ENCODE peak calls at places on chromosomes 13 and 19, in seven cellular contexts. P is IMR-90, U is trophoblast cell, W is neuronal stem cell, I is H1, T is H9, Z is mesenchymal stem cell. Q is an unnamed sample.

GRCh38 chr13:106496072-106496997 is 39.1 kb downstream of the EFNB2 start:
- DNase-seq in T (no peak), P (no peak), Z (no peak), U (no peak), W (no peak), I (no peak), Q (no peak)

GRCh38 chr19:44753932-44754742 is 5.6 kb downstream of the BCL3 start:
- DNase-seq in W (no peak), Z (peak; percentile 89), P (peak; percentile 77), T (peak; percentile 83), U (peak; percentile 69), I (peak; percentile 76), Q (peak; percentile 69)

GRCh38 chr13:54415753-54416366 is 1387.2 kb downstream of the OLFM4 start:
- DNase-seq in P (no peak), I (no peak), U (no peak), T (peak; percentile 53), W (no peak), Z (no peak), Q (peak; percentile 47)

GRCh38 chr13:25109341-25109740 is 13.4 kb downstream of the PABPC3 start:
- DNase-seq in Z (no peak), I (no peak), P (no peak), T (no peak), W (no peak), U (peak; percentile 54), Q (no peak)

GRCh38 chr13:20721454-20722357 is 18.2 kb downstream of the IL17D start:
- DNase-seq in U (peak; percentile 98), W (no peak), P (peak; percentile 79), I (peak; percentile 76), T (peak; percentile 68), Z (peak; percentile 46), Q (peak; percentile 66)

GRCh38 chr19:13154241-13154778 is 4.1 kb downstream of the IER2 start:
- DNase-seq in Z (peak; percentile 82), T (peak; percentile 41), W (peak; percentile 46), P (peak; percentile 95), U (peak; percentile 79), I (peak; percentile 53), Q (peak; percentile 72)

GRCh38 chr13:50129923-50130685 is 114.9 kb downstream of the KCNRG start:
- DNase-seq in W (peak; percentile 57), I (peak; percentile 77), T (peak; percentile 64), U (peak; percentile 38), P (no peak), Z (peak; percentile 64), Q (peak; percentile 57)

GRCh38 chr13:51825165-51825592 is 19.8 kb downstream of the TMEM272 start:
- DNase-seq in U (no peak), I (no peak), P (no peak), W (no peak), T (no peak), Z (no peak), Q (no peak)

GRCh38 chr19:584240-585001 is 5.3 kb upstream of the HCN2 start:
- DNase-seq in U (peak; percentile 55), Z (peak; percentile 53), P (peak; percentile 27), W (peak; percentile 56), I (peak; percentile 94), T (peak; percentile 83), Q (peak; percentile 68)

GRCh38 chr19:17125052-17125727 is 49.6 kb downstream of the MYO9B start:
- DNase-seq in W (no peak), U (no peak), Z (no peak), I (no peak), P (peak; percentile 34), T (no peak), Q (no peak)

GRCh38 chr19:53102701-53103140 is 501 bp downstream of the ZNF160 start:
- DNase-seq in I (no peak), Z (peak; percentile 55), P (peak; percentile 31), T (no peak), W (no peak), U (peak; percentile 76), Q (peak; percentile 36)

GRCh38 chr13:50015263-50015662 is at the start of gene KCNRG:
- DNase-seq in W (no peak), T (no peak), P (peak; percentile 39), Z (peak; percentile 36), I (no peak), U (no peak), Q (no peak)

GRCh38 chr13:101455863-101456262 is 3.4 kb downstream of the ITGBL1 start:
- DNase-seq in U (peak; percentile 85), I (no peak), T (no peak), P (peak; percentile 97), Z (peak; percentile 88), W (no peak), Q (peak; percentile 59)

GRCh38 chr13:33119886-33120543 is 103.8 kb downstream of the KL start:
- DNase-seq in W (no peak), Z (no peak), P (peak; percentile 39), I (no peak), T (no peak), U (peak; percentile 98), Q (no peak)

GRCh38 chr19:18085702-18086457 is 854 bp downstream of the IL12RB1 start:
- DNase-seq in W (no peak), I (no peak), P (no peak), T (no peak), U (no peak), Z (no peak), Q (no peak)

GRCh38 chr13:78102121-78102677 is 183.6 kb upstream of the EDNRB start:
- DNase-seq in Z (peak; percentile 55), W (no peak), T (no peak), I (no peak), U (peak; percentile 1), P (peak; percentile 52), Q (no peak)

GRCh38 chr19:6819323-6819722 is 46.8 kb downstream of the VAV1 start:
- DNase-seq in U (no peak), Z (no peak), P (no peak), W (no peak), I (no peak), T (no peak), Q (no peak)
- H3K18ac ChIP-seq in U (no peak overlapping the region), Z (no peak overlapping the region), P (no peak overlapping the region), W (no peak overlapping the region), I (no peak overlapping the region), T (no peak overlapping the region), Q (no peak overlapping the region)

DNA sequence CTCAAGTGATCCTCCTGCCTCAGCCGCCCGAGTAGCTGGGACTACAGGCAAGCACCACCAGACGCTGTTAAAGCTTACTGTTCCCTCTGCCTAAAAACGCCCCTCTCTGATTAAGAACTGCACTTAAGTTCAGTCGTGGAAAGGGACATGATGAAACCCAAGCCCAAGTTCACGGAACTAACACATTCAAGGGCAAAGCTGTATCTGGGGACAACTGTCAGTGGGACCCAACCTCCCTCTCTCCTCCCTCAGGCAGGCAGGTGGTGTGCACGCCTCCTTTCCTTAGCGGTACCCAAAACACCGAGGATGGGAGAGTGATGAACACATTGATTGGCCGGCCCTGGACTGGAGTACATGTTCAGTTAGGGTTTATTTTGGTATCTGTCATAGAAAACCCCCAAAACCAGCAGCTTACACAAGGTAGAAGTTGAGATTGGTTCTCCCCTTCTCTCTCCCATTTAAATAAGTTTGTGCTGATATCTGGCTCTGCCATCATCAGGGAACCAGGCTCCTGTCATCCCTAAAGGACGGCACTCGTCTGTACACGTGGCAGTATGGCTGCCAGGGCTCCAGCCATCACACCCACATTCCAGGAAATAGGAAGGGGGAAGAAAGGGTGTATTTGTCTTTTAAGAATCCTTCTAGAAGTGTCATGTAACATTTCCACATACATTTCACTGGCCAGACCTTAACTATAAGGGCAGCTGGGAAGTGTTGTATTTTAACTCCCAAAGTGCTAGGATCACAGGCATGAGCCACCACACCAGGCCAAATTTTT is 10.2 kb downstream of the SPC24 start:
- DNase-seq in I (no peak), P (no peak), T (no peak), Z (no peak), U (peak; percentile 5), W (no peak), Q (no peak)
- H3K4ac ChIP-seq in I (no peak overlapping the region), P (peak overlapping the region; percentile 100), T (no peak overlapping the region), Z (peak overlapping the region; percentile 41), U (no peak overlapping the region), W (no peak overlapping the region), Q (no peak overlapping the region)

DNA sequence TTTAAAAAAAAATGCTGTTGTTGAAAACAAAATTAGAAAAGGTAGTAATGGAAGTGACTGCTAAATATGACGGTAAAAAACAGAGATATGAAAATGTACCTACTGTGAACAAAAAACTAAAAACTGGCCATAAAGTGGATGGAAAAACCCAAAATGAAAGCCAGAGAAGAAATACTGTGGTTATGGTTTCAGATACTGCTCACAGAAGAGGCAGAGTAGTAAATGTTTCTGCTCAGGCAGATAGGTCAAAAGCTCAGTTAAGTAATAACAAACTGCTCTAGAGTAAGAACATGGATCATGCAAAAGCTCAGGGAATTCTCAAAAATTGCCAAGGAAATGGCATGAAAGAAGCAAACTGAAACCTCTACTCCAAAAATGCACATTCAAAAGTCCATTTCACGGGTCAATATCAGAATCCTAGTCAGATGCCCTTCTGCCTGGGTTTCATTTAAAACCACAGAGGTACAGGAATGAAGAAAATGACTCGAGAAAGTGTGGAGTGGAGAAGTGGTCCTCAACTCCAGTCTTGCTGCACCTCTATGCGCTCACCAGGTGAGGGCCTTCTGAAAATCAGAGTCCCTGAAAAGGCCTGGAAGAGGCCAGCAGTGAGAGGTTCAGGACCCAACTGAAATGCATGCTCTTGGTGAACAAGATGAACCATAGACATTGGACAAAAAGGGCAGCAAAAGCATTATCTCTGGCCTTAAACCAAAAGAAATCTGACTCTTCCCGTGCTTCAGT is 315.0 kb upstream of the SPRY2 start:
- DNase-seq in I (no peak), T (no peak), Z (no peak), U (no peak), W (no peak), P (no peak), Q (peak; percentile 39)
- H3K18ac ChIP-seq in I (no peak overlapping the region), T (no peak overlapping the region), Z (no peak overlapping the region), U (no peak overlapping the region), W (no peak overlapping the region), P (no peak overlapping the region), Q (no peak overlapping the region)

GRCh38 chr19:5678071-5678682 is 2.1 kb downstream of the MICOS13 start:
- DNase-seq in T (no peak), W (no peak), P (no peak), U (no peak), Z (no peak), I (no peak), Q (no peak)

GRCh38 chr19:5677597-5677996 is 2.7 kb downstream of the MICOS13 start:
- DNase-seq in I (no peak), P (no peak), U (no peak), T (no peak), Z (no peak), W (no peak), Q (no peak)

GRCh38 chr19:5676105-5676671 is 4.1 kb downstream of the MICOS13 start:
- DNase-seq in U (no peak), T (no peak), P (no peak), I (no peak), Z (no peak), W (no peak), Q (no peak)

GRCh38 chr19:5676711-5677110 is 3.6 kb downstream of the MICOS13 start:
- DNase-seq in Z (no peak), P (no peak), W (no peak), T (no peak), I (no peak), U (no peak), Q (no peak)

GRCh38 chr19:5677156-5677555 is 3.2 kb downstream of the MICOS13 start:
- DNase-seq in U (no peak), W (no peak), Z (no peak), I (no peak), P (no peak), T (no peak), Q (no peak)
- H3K4ac ChIP-seq in U (no peak overlapping the region), W (no peak overlapping the region), Z (no peak overlapping the region), I (no peak overlapping the region), P (no peak overlapping the region), T (no peak overlapping the region), Q (no peak overlapping the region)

Q was measured in mesendoderm.